ENCODE peak calls at places on chromosomes 3 and 15, in ten cellular contexts. U, X, F, D, S, T, I, R, O and V are unnamed samples.

GRCh38 chr3:86382556-86382955 is 608.4 kb downstream of the VGLL3 start:
- DNase-seq in U (no peak), X (no peak), F (no peak), D (no peak), S (no peak), T (no peak), I (no peak), R (no peak), O (no peak), V (no peak)

GRCh38 chr15:96352594-96353377 is 22.3 kb downstream of the NR2F2 start:
- DNase-seq in U (peak; percentile 14), X (no peak), F (no peak), D (no peak), S (no peak), T (no peak), I (no peak), R (no peak), O (no peak), V (no peak)

GRCh38 chr15:95561463-95561862 is 769.0 kb upstream of the NR2F2 start:
- DNase-seq in U (no peak), X (no peak), F (no peak), D (no peak), S (no peak), T (no peak), I (no peak), R (no peak), O (no peak), V (no peak)

GRCh38 chr3:46987485-46988401 is 8.3 kb downstream of the NBEAL2 start:
- DNase-seq in U (peak; percentile 77), X (peak; percentile 93), F (peak; percentile 86), D (no peak), S (no peak), T (no peak), I (peak; percentile 92), R (no peak), O (no peak), V (peak; percentile 64)

GRCh38 chr3:187987919-187988318 is 166.0 kb upstream of the LPP start:
- DNase-seq in U (no peak), X (peak; percentile 48), F (peak; percentile 39), D (no peak), S (no peak), T (no peak), I (peak; percentile 70), R (no peak), O (no peak), V (no peak)

GRCh38 chr3:146746190-146746589 is 141.0 kb upstream of the PLSCR5 start:
- DNase-seq in U (no peak), X (no peak), F (no peak), D (no peak), S (no peak), T (no peak), I (no peak), R (no peak), O (no peak), V (no peak)

GRCh38 chr15:97995881-97996603 is 35.5 kb downstream of the ARRDC4 start:
- DNase-seq in U (peak; percentile 61), X (no peak), F (no peak), D (no peak), S (peak; percentile 10), T (no peak), I (no peak), R (no peak), O (peak; percentile 52), V (peak; percentile 47)

GRCh38 chr3:42960781-42961180 is 18.3 kb upstream of the GASK1A start:
- DNase-seq in U (no peak), X (no peak), F (no peak), D (no peak), S (no peak), T (no peak), I (no peak), R (no peak), O (no peak), V (no peak)

GRCh38 chr3:174358252-174358651 is 500.9 kb upstream of the NAALADL2 start:
- DNase-seq in U (no peak), X (no peak), F (no peak), D (no peak), S (no peak), T (no peak), I (no peak), R (no peak), O (no peak), V (no peak)

GRCh38 chr15:40722934-40723333 is 28.0 kb downstream of the RAD51 start:
- DNase-seq in U (no peak), X (no peak), F (no peak), D (no peak), S (no peak), T (no peak), I (no peak), R (no peak), O (no peak), V (no peak)

GRCh38 chr3:152357587-152357986 is 88.9 kb downstream of the MBNL1 start:
- DNase-seq in U (no peak), X (no peak), F (no peak), D (no peak), S (no peak), T (no peak), I (no peak), R (no peak), O (no peak), V (no peak)

GRCh38 chr3:192901435-192901834 is 16.2 kb downstream of the MB21D2 start:
- DNase-seq in U (no peak), X (no peak), F (no peak), D (no peak), S (no peak), T (peak; percentile 63), I (no peak), R (no peak), O (no peak), V (no peak)

GRCh38 chr3:28053759-28054158 is 187.7 kb upstream of the CMC1 start:
- DNase-seq in U (no peak), X (no peak), F (no peak), D (peak; percentile 20), S (no peak), T (peak; percentile 19), I (no peak), R (no peak), O (no peak), V (no peak)

GRCh38 chr3:46677096-46677702 is 16.3 kb downstream of the ALS2CL start:
- DNase-seq in U (no peak), X (no peak), F (no peak), D (no peak), S (no peak), T (no peak), I (no peak), R (no peak), O (no peak), V (no peak)

GRCh38 chr3:146218880-146219866 is 31.7 kb downstream of the PLSCR4 start:
- DNase-seq in U (peak; percentile 40), X (peak; percentile 6), F (peak; percentile 32), D (peak; percentile 15), S (peak; percentile 27), T (peak; percentile 7), I (peak; percentile 13), R (no peak), O (peak; percentile 18), V (peak; percentile 29)

GRCh38 chr3:105495021-105495420 is 128.3 kb downstream of the ALCAM start:
- DNase-seq in U (no peak), X (no peak), F (no peak), D (no peak), S (no peak), T (no peak), I (no peak), R (no peak), O (no peak), V (no peak)

GRCh38 chr3:173800154-173800553 is 402.6 kb downstream of the NLGN1 start:
- DNase-seq in U (peak; percentile 62), X (no peak), F (no peak), D (no peak), S (no peak), T (no peak), I (no peak), R (no peak), O (no peak), V (no peak)

GRCh38 chr3:46634856-46635255 is 22.5 kb downstream of the FAM240A start:
- DNase-seq in U (no peak), X (no peak), F (no peak), D (no peak), S (no peak), T (no peak), I (no peak), R (no peak), O (no peak), V (no peak)

GRCh38 chr3:3201584-3201983 is 22.1 kb upstream of the CRBN start:
- DNase-seq in U (no peak), X (no peak), F (no peak), D (no peak), S (no peak), T (no peak), I (no peak), R (no peak), O (no peak), V (no peak)

GRCh38 chr3:156175570-156175969 is 55.2 kb downstream of the KCNAB1 start:
- DNase-seq in U (no peak), X (no peak), F (no peak), D (no peak), S (no peak), T (no peak), I (no peak), R (no peak), O (no peak), V (no peak)